ENCODE peak calls at places on chromosome 6, in eight cellular contexts. One of them, this sample, is unnamed.

GRCh38 chr6:39684790-39685485 is 40.3 kb downstream of the KIF6 start:
- DNase-seq in HCT116: no peak
- DNase-seq in GM23338: no peak
- DNase-seq in SK-N-SH: no peak
- DNase-seq in neural progenitor cell: no peak
- DNase-seq in hepatocyte: no peak
- DNase-seq in PC-3: no peak
- DNase-seq in GM23248: peak; percentile 70
- DNase-seq in this sample: no peak

GRCh38 chr6:156564128-156564806 is 212.9 kb upstream of the ARID1B start:
- DNase-seq in HCT116: peak; percentile 40
- DNase-seq in GM23338: peak; percentile 81
- DNase-seq in SK-N-SH: peak; percentile 84
- DNase-seq in neural progenitor cell: peak; percentile 85
- DNase-seq in hepatocyte: peak; percentile 86
- DNase-seq in PC-3: peak; percentile 66
- DNase-seq in GM23248: peak; percentile 80
- DNase-seq in this sample: peak; percentile 44

GRCh38 chr6:26157838-26158580 is 70.8 kb downstream of the HFE start:
- DNase-seq in HCT116: peak; percentile 99
- DNase-seq in GM23338: peak; percentile 97
- DNase-seq in SK-N-SH: peak; percentile 82
- DNase-seq in neural progenitor cell: peak; percentile 91
- DNase-seq in hepatocyte: peak; percentile 93
- DNase-seq in PC-3: peak; percentile 98
- DNase-seq in GM23248: peak; percentile 97
- DNase-seq in this sample: peak; percentile 98

GRCh38 chr6:159174263-159174974 is 5.2 kb downstream of the FNDC1 start:
- DNase-seq in HCT116: peak; percentile 44
- DNase-seq in GM23338: peak; percentile 90
- DNase-seq in SK-N-SH: peak; percentile 82
- DNase-seq in neural progenitor cell: peak; percentile 90
- DNase-seq in hepatocyte: peak; percentile 89
- DNase-seq in PC-3: peak; percentile 68
- DNase-seq in GM23248: peak; percentile 91
- DNase-seq in this sample: peak; percentile 62

GRCh38 chr6:51147756-51148155 is 329.1 kb downstream of the TFAP2B start:
- DNase-seq in HCT116: no peak
- DNase-seq in GM23338: no peak
- DNase-seq in SK-N-SH: no peak
- DNase-seq in neural progenitor cell: no peak
- DNase-seq in hepatocyte: no peak
- DNase-seq in PC-3: peak; percentile 67
- DNase-seq in GM23248: no peak
- DNase-seq in this sample: no peak

GRCh38 chr6:53845290-53846073 is 50.7 kb downstream of the LRRC1 start:
- DNase-seq in HCT116: no peak
- DNase-seq in GM23338: no peak
- DNase-seq in SK-N-SH: no peak
- DNase-seq in neural progenitor cell: no peak
- DNase-seq in hepatocyte: no peak
- DNase-seq in PC-3: no peak
- DNase-seq in GM23248: no peak
- DNase-seq in this sample: no peak

GRCh38 chr6:37103169-37104039 is 66.5 kb upstream of the PIM1 start:
- DNase-seq in HCT116: no peak
- DNase-seq in GM23338: peak; percentile 79
- DNase-seq in SK-N-SH: peak; percentile 63
- DNase-seq in neural progenitor cell: peak; percentile 54
- DNase-seq in hepatocyte: peak; percentile 92
- DNase-seq in PC-3: peak; percentile 66
- DNase-seq in GM23248: peak; percentile 57
- DNase-seq in this sample: peak; percentile 88

GRCh38 chr6:7107578-7108195 is at the start of gene RREB1:
- DNase-seq in HCT116: peak; percentile 15
- DNase-seq in GM23338: peak; percentile 70
- DNase-seq in SK-N-SH: peak; percentile 75
- DNase-seq in neural progenitor cell: peak; percentile 68
- DNase-seq in hepatocyte: peak; percentile 89
- DNase-seq in PC-3: peak; percentile 49
- DNase-seq in GM23248: peak; percentile 87
- DNase-seq in this sample: peak; percentile 61

DNA sequence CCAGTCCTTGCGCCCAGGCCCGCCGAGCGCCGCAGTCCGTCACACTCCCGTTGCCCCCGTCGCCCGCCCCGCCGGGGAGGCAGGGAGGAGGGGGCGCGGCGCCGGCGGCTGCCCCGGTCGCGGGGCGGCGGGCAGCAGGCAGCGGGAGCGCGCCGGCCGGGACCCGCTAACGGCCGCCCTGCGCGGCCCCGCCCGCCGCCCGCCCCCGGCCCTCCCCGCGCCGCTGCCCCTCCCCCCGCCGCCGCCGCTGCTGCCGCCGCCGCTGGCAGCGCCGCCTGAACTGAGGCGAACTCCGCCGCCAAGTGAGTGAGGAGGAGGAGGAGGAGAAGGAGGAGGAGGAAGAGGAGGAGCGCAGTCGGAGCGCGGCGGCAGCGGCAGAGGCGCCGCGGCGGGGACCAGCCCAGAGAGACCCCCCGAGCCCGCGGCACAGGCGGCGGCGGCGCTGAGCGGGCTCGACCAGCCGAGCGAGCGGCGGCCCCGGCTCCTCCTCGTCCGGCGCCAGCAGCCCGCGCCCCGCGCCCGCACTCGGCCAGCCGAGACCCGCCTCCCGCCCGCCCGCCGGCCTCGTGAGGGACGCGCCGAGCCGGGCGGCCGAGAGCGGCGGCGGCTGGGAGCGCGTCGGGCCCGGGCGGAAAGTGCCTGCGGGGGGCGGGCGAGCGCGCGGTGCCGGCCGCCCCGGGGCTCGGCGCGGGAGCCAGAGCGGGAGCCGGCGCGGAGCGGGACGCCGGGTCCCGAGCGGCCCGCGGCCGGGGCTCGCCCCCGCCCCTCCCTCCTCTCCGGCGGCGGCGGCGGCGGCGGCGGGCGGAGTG is at the start of gene QKI:
- DNase-seq in HCT116: no peak
- DNase-seq in GM23338: peak; percentile 60
- DNase-seq in SK-N-SH: peak; percentile 89
- DNase-seq in neural progenitor cell: peak; percentile 91
- DNase-seq in hepatocyte: peak; percentile 87
- DNase-seq in PC-3: peak; percentile 69
- DNase-seq in GM23248: peak; percentile 86
- DNase-seq in this sample: peak; percentile 59
- TF ChIP-seq EZH2phosphoT487 in HCT116: no peak
- TF ChIP-seq EZH2phosphoT487 in GM23338: no peak
- TF ChIP-seq EZH2phosphoT487 in SK-N-SH: no peak
- TF ChIP-seq EZH2phosphoT487 in neural progenitor cell: no peak
- TF ChIP-seq EZH2phosphoT487 in hepatocyte: no peak
- TF ChIP-seq EZH2phosphoT487 in PC-3: no peak
- TF ChIP-seq EZH2phosphoT487 in GM23248: no peak
- TF ChIP-seq EZH2phosphoT487 in this sample: no peak

DNA sequence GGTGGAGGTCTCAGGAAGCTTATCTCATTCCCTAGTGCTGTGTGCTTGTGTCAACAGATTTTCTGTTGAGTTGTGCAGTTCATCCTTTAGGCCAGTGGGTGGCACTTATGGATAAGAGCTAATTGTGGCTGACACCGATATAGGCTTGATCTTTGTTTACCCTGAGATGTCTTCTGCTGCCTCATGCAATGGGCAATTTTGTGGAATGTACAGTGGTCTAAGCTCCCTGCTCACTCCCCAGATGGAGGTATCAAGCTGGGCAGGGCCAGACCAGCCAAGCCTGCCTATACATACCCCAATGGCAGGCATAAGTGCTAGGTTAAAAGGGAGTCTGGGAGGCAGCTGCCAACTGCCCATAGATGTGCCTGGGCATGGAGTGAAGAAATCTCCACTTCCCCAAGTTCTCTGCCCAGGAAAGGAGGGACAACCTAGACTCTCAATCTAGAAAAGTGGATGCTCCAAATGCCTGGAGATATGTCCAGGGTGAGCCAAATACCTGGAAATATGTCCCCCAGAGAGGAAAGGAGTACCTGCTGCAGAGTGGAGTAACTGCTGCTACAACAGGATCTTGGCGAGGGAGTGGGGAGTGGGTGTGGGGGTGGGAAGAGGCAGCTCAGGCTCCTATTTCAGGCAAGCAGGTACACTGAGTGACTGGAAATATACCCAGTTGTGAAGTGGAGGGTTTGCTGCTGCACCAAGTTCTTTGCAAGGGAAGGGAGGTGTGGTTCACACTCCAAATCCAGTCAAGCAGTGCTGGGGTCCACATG is 53.2 kb upstream of the ARG1 start:
- DNase-seq in HCT116: peak; percentile 40
- DNase-seq in GM23338: peak; percentile 83
- DNase-seq in SK-N-SH: peak; percentile 21
- DNase-seq in neural progenitor cell: peak; percentile 66
- DNase-seq in hepatocyte: peak; percentile 61
- DNase-seq in PC-3: peak; percentile 58
- DNase-seq in GM23248: peak; percentile 68
- DNase-seq in this sample: peak; percentile 49
- TF ChIP-seq EZH2phosphoT487 in HCT116: no peak
- TF ChIP-seq EZH2phosphoT487 in GM23338: no peak
- TF ChIP-seq EZH2phosphoT487 in SK-N-SH: no peak
- TF ChIP-seq EZH2phosphoT487 in neural progenitor cell: no peak
- TF ChIP-seq EZH2phosphoT487 in hepatocyte: no peak
- TF ChIP-seq EZH2phosphoT487 in PC-3: no peak
- TF ChIP-seq EZH2phosphoT487 in GM23248: no peak
- TF ChIP-seq EZH2phosphoT487 in this sample: no peak

DNA sequence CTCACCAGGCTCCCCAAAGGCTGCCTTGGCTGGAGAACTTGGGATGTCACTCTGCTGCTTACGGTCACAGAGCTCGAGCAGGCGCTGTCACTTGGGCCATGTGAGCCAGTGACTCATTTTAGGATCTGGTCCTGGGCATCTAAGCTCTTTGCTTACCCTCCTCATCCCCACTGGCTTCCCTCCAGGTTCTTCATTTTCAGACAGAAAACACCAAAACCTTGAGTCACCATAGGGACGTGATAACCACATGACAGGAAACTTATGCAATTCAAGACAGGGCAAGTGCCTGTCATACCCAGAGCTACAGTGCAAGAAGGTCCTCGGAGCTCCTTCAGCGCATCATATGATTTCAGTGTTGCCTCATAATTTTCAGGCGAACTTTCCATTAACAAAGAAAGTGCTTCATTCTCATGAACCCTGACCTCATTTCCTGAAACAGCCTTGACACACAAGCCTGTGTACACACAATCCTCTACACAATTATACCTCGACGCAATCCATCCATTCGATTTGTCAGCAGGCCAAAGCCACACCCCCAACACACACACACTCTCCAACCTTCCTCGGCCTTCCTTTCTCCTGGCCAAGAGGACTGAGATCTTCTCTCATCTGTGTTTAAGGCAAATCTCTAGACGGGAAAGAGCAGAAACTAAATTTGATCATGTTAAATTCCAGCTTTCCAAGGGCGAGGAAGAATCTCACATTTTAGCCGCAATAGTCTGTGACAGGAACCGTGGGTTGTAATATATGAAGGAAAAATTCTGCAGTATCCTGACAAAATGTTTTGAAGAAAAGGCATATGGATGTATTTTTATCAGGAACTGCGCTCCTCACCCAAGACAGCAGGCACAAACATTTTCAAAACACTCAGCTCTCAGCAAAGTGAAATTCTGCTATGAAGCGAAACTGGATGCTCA is 25.3 kb downstream of the TBC1D7 start:
- DNase-seq in HCT116: peak; percentile 33
- DNase-seq in GM23338: no peak
- DNase-seq in SK-N-SH: no peak
- DNase-seq in neural progenitor cell: no peak
- DNase-seq in hepatocyte: peak; percentile 68
- DNase-seq in PC-3: peak; percentile 95
- DNase-seq in GM23248: peak; percentile 97
- DNase-seq in this sample: peak; percentile 12
- TF ChIP-seq EZH2phosphoT487 in HCT116: no peak
- TF ChIP-seq EZH2phosphoT487 in GM23338: no peak
- TF ChIP-seq EZH2phosphoT487 in SK-N-SH: no peak
- TF ChIP-seq EZH2phosphoT487 in neural progenitor cell: no peak
- TF ChIP-seq EZH2phosphoT487 in hepatocyte: no peak
- TF ChIP-seq EZH2phosphoT487 in PC-3: no peak
- TF ChIP-seq EZH2phosphoT487 in GM23248: no peak
- TF ChIP-seq EZH2phosphoT487 in this sample: no peak

GRCh38 chr6:107116328-107116892 is 1.1 kb upstream of the BEND3 start:
- DNase-seq in HCT116: no peak
- DNase-seq in GM23338: peak; percentile 96
- DNase-seq in SK-N-SH: peak; percentile 51
- DNase-seq in neural progenitor cell: peak; percentile 67
- DNase-seq in hepatocyte: peak; percentile 58
- DNase-seq in PC-3: peak; percentile 23
- DNase-seq in GM23248: peak; percentile 51
- DNase-seq in this sample: peak; percentile 70

GRCh38 chr6:107114213-107114871 is 973 bp downstream of the BEND3 start:
- DNase-seq in HCT116: peak; percentile 52
- DNase-seq in GM23338: peak; percentile 82
- DNase-seq in SK-N-SH: peak; percentile 96
- DNase-seq in neural progenitor cell: peak; percentile 94
- DNase-seq in hepatocyte: peak; percentile 95
- DNase-seq in PC-3: peak; percentile 81
- DNase-seq in GM23248: peak; percentile 98
- DNase-seq in this sample: peak; percentile 86

GRCh38 chr6:107115695-107116327 is 496 bp upstream of the BEND3 start:
- DNase-seq in HCT116: no peak
- DNase-seq in GM23338: peak; percentile 81
- DNase-seq in SK-N-SH: peak; percentile 85
- DNase-seq in neural progenitor cell: peak; percentile 89
- DNase-seq in hepatocyte: peak; percentile 73
- DNase-seq in PC-3: peak; percentile 41
- DNase-seq in GM23248: peak; percentile 67
- DNase-seq in this sample: peak; percentile 58

GRCh38 chr6:107113460-107114212 is 1.7 kb downstream of the BEND3 start:
- DNase-seq in HCT116: no peak
- DNase-seq in GM23338: no peak
- DNase-seq in SK-N-SH: no peak
- DNase-seq in neural progenitor cell: no peak
- DNase-seq in hepatocyte: peak; percentile 14
- DNase-seq in PC-3: no peak
- DNase-seq in GM23248: no peak
- DNase-seq in this sample: peak; percentile 9

DNA sequence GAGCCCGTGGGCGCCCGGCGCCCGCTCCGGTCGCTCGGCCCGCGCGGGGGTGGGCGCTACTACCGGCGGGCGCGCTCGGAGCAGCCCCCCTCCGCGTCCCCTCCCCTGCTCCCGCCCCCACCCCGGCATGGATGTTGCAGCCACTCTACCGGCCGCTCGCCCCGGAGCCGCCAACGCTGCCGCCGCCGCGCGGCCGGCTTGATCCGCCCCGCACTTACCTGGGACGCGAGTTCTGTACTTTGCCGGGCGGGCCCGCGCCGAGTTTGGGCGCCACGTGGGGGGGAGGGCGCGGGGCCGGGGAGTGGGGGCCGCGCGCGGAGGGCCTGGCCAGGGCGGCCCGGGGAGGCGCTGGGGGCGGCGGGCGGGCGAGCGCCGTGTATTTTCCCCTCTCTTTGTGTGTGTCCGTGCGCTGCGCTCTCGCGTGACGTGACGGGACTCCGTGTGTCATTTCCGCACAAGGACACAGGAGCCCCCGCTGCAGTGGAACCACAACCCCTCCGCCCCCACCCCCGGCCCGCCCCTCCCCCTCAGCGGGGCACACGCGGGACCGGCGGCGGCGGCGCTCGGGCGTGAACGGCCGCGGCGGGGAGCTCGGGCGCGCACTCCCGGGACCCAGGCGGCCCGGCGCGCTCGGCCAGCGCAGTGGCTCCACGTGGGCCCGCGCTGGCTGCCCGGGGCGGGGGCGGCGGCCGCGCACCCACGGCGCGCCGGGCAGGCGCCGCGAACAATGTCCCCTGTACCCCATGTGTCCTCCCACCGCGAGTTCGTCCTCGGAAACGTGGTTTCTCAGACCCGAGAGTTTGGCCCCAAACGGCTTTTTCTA is at the start of gene BEND3:
- DNase-seq in HCT116: no peak
- DNase-seq in GM23338: peak; percentile 69
- DNase-seq in SK-N-SH: peak; percentile 86
- DNase-seq in neural progenitor cell: peak; percentile 81
- DNase-seq in hepatocyte: peak; percentile 61
- DNase-seq in PC-3: peak; percentile 5
- DNase-seq in GM23248: peak; percentile 47
- DNase-seq in this sample: peak; percentile 50
- TF ChIP-seq EZH2phosphoT487 in HCT116: no peak
- TF ChIP-seq EZH2phosphoT487 in GM23338: no peak
- TF ChIP-seq EZH2phosphoT487 in SK-N-SH: no peak
- TF ChIP-seq EZH2phosphoT487 in neural progenitor cell: no peak
- TF ChIP-seq EZH2phosphoT487 in hepatocyte: no peak
- TF ChIP-seq EZH2phosphoT487 in PC-3: no peak
- TF ChIP-seq EZH2phosphoT487 in GM23248: no peak
- TF ChIP-seq EZH2phosphoT487 in this sample: no peak

This sample was measured in MM.1S.